ENCODE peak calls at places on chromosomes 6 and 20, in six cellular contexts. One of them, this sample, is unnamed. For H3K4me1, the result is how much of the 10 kb centered on the place peaks cover.

GRCh38 chr6:153031335-153031955 is 28.9 kb upstream of the MTRF1L start:
- DNase-seq in PC-9: no peak
- DNase-seq in GM12878: no peak
- DNase-seq in GM23338: no peak
- DNase-seq in IMR-90: peak
- DNase-seq in neuronal stem cell: no peak
- DNase-seq in this sample: no peak

GRCh38 chr6:107800564-107801164 is 23.4 kb downstream of the SCML4 start:
- DNase-seq in IMR-90: no peak
- DNase-seq in PC-9: no peak
- DNase-seq in neuronal stem cell: no peak
- DNase-seq in GM23338: peak
- DNase-seq in GM12878: no peak
- DNase-seq in this sample: no peak

GRCh38 chr6:164252952-164253351 is 838.4 kb downstream of the QKI start:
- DNase-seq in IMR-90: no peak
- DNase-seq in PC-9: no peak
- DNase-seq in GM12878: no peak
- DNase-seq in GM23338: peak
- DNase-seq in neuronal stem cell: peak
- DNase-seq in this sample: no peak

GRCh38 chr6:129590408-129591022 is 119.5 kb downstream of the ARHGAP18 start:
- DNase-seq in IMR-90: peak
- DNase-seq in GM12878: no peak
- DNase-seq in GM23338: no peak
- DNase-seq in PC-9: no peak
- DNase-seq in neuronal stem cell: no peak
- DNase-seq in this sample: no peak

GRCh38 chr6:80439721-80440488 is 333.4 kb downstream of the BCKDHB start:
- DNase-seq in IMR-90: no peak
- DNase-seq in GM23338: no peak
- DNase-seq in PC-9: no peak
- DNase-seq in GM12878: no peak
- DNase-seq in neuronal stem cell: no peak
- DNase-seq in this sample: no peak

GRCh38 chr20:10427060-10427692 is 6.8 kb downstream of the MKKS start:
- DNase-seq in GM12878: no peak
- DNase-seq in GM23338: peak
- DNase-seq in neuronal stem cell: peak
- DNase-seq in IMR-90: peak
- DNase-seq in PC-9: peak
- DNase-seq in this sample: peak

GRCh38 chr6:110357696-110358535 is at the start of gene METTL24:
- DNase-seq in GM12878: no peak
- DNase-seq in IMR-90: no peak
- DNase-seq in PC-9: no peak
- DNase-seq in neuronal stem cell: no peak
- DNase-seq in GM23338: peak
- DNase-seq in this sample: no peak

GRCh38 chr6:146905313-146905712 is 298.9 kb upstream of the STXBP5 start:
- DNase-seq in IMR-90: peak
- DNase-seq in GM12878: no peak
- DNase-seq in PC-9: peak
- DNase-seq in GM23338: no peak
- DNase-seq in neuronal stem cell: no peak
- DNase-seq in this sample: no peak

GRCh38 chr20:1388706-1389483 is 4.0 kb downstream of the FKBP1A start:
- DNase-seq in IMR-90: no peak
- DNase-seq in PC-9: no peak
- DNase-seq in GM12878: no peak
- DNase-seq in neuronal stem cell: no peak
- DNase-seq in GM23338: no peak
- DNase-seq in this sample: no peak

GRCh38 chr6:73695619-73696421 is at the start of gene CD109:
- DNase-seq in GM23338: peak
- DNase-seq in PC-9: peak
- DNase-seq in neuronal stem cell: peak
- DNase-seq in IMR-90: peak
- DNase-seq in GM12878: no peak
- DNase-seq in this sample: no peak

GRCh38 chr20:54255157-54255556 is 47.3 kb downstream of the PFDN4 start:
- DNase-seq in neuronal stem cell: no peak
- DNase-seq in PC-9: no peak
- DNase-seq in GM23338: no peak
- DNase-seq in IMR-90: peak
- DNase-seq in GM12878: no peak
- DNase-seq in this sample: no peak

GRCh38 chr6:146593978-146594377 is 4.8 kb upstream of the ADGB start:
- DNase-seq in GM23338: no peak
- DNase-seq in neuronal stem cell: no peak
- DNase-seq in PC-9: no peak
- DNase-seq in IMR-90: no peak
- DNase-seq in GM12878: no peak
- DNase-seq in this sample: no peak

GRCh38 chr6:43011207-43011606 is 2.5 kb downstream of the MEA1 start:
- DNase-seq in GM12878: no peak
- DNase-seq in neuronal stem cell: no peak
- DNase-seq in GM23338: peak
- DNase-seq in IMR-90: no peak
- DNase-seq in PC-9: no peak
- DNase-seq in this sample: no peak

GRCh38 chr6:43669922-43670622 is 17.5 kb downstream of the MRPS18A start:
- DNase-seq in GM12878: no peak
- DNase-seq in PC-9: peak
- DNase-seq in IMR-90: no peak
- DNase-seq in neuronal stem cell: peak
- DNase-seq in GM23338: peak
- DNase-seq in this sample: peak

GRCh38 chr6:68655028-68655427 is 19.9 kb downstream of the ADGRB3 start:
- DNase-seq in neuronal stem cell: no peak
- DNase-seq in GM23338: no peak
- DNase-seq in PC-9: no peak
- DNase-seq in IMR-90: no peak
- DNase-seq in GM12878: no peak
- DNase-seq in this sample: no peak

GRCh38 chr6:140485740-140486467 is 1111.5 kb upstream of the CITED2 start:
- DNase-seq in neuronal stem cell: no peak
- DNase-seq in PC-9: peak
- DNase-seq in IMR-90: peak
- DNase-seq in GM23338: no peak
- DNase-seq in GM12878: peak
- DNase-seq in this sample: no peak

GRCh38 chr6:111484655-111484974 is 1.6 kb upstream of the REV3L start:
- DNase-seq in IMR-90: peak
- DNase-seq in neuronal stem cell: no peak
- DNase-seq in PC-9: no peak
- DNase-seq in GM12878: no peak
- DNase-seq in GM23338: no peak
- DNase-seq in this sample: peak

GRCh38 chr6:111486475-111486874 is 3.5 kb upstream of the REV3L start:
- DNase-seq in GM23338: no peak
- DNase-seq in IMR-90: no peak
- DNase-seq in PC-9: no peak
- DNase-seq in GM12878: no peak
- DNase-seq in neuronal stem cell: no peak
- DNase-seq in this sample: no peak

GRCh38 chr6:111483736-111484654 is 977 bp upstream of the REV3L start:
- DNase-seq in PC-9: peak
- DNase-seq in IMR-90: peak
- DNase-seq in neuronal stem cell: peak
- DNase-seq in GM23338: peak
- DNase-seq in GM12878: peak
- DNase-seq in this sample: peak

GRCh38 chr6:111486921-111487320 is 3.9 kb upstream of the REV3L start:
- DNase-seq in neuronal stem cell: no peak
- DNase-seq in PC-9: no peak
- DNase-seq in GM23338: no peak
- DNase-seq in GM12878: no peak
- DNase-seq in IMR-90: no peak
- DNase-seq in this sample: no peak

DNA sequence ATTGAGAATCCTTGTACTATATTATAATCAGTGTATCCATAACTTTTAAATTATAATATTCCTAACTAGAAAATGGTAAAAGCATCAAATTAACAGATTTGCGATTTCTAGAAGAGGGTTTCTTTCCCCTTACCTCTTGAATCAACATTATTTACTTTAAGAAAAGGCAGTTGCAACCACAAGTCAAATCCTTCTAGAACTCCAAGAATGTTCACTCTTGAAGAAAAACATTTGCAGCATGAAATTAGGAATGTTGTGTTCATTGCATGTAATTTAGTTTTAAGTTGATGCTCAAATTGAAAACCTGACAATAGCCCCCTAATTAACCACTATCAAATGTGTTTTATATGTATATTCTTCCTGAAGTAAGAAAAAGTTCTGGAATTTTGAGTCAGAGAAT is 2.3 kb upstream of the REV3L start:
- DNase-seq in GM23338: no peak
- DNase-seq in IMR-90: peak
- DNase-seq in GM12878: no peak
- DNase-seq in neuronal stem cell: no peak
- DNase-seq in PC-9: no peak
- DNase-seq in this sample: no peak
- H3K4me1 ChIP-seq in GM23338: under half
- H3K4me1 ChIP-seq in IMR-90: under half
- H3K4me1 ChIP-seq in GM12878: under half
- H3K4me1 ChIP-seq in neuronal stem cell: under half
- H3K4me1 ChIP-seq in PC-9: under half
- H3K4me1 ChIP-seq in this sample: under half

GRCh38 chr6:96781557-96781956 is 55.7 kb downstream of the GPR63 start:
- DNase-seq in PC-9: no peak
- DNase-seq in GM12878: no peak
- DNase-seq in IMR-90: no peak
- DNase-seq in neuronal stem cell: no peak
- DNase-seq in GM23338: no peak
- DNase-seq in this sample: no peak

GRCh38 chr6:96784650-96785049 is 52.6 kb downstream of the GPR63 start:
- DNase-seq in GM12878: no peak
- DNase-seq in GM23338: no peak
- DNase-seq in neuronal stem cell: no peak
- DNase-seq in IMR-90: no peak
- DNase-seq in PC-9: no peak
- DNase-seq in this sample: no peak

GRCh38 chr6:96787846-96788580 is 49.3 kb downstream of the GPR63 start:
- DNase-seq in GM23338: peak
- DNase-seq in GM12878: no peak
- DNase-seq in neuronal stem cell: no peak
- DNase-seq in PC-9: no peak
- DNase-seq in IMR-90: no peak
- DNase-seq in this sample: peak

DNA sequence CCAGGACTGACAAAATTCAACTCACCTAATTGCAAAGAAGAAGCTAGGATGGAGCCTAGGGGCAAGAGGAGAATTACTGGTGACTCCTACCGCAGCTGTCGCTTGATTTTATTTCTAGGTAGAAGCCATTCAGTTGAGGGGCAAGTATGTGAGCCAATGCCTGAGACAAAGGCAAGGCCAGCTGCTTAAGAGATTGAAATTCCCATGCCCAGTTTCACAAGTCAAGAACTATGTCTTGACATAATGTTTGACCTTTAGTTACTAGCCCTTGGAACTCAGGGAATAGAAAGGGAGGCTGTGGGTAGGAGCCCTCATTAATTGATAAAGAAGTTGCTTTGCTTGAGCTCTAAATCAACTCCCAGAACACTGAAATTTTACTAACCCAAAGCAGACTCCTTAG is 54.0 kb downstream of the GPR63 start:
- DNase-seq in GM12878: no peak
- DNase-seq in PC-9: no peak
- DNase-seq in IMR-90: no peak
- DNase-seq in GM23338: no peak
- DNase-seq in neuronal stem cell: no peak
- DNase-seq in this sample: no peak
- H3K4me2 ChIP-seq in GM12878: no peak
- H3K4me2 ChIP-seq in PC-9: no peak
- H3K4me2 ChIP-seq in IMR-90: no peak
- H3K4me2 ChIP-seq in GM23338: no peak
- H3K4me2 ChIP-seq in neuronal stem cell: no peak
- H3K4me2 ChIP-seq in this sample: no peak

DNA sequence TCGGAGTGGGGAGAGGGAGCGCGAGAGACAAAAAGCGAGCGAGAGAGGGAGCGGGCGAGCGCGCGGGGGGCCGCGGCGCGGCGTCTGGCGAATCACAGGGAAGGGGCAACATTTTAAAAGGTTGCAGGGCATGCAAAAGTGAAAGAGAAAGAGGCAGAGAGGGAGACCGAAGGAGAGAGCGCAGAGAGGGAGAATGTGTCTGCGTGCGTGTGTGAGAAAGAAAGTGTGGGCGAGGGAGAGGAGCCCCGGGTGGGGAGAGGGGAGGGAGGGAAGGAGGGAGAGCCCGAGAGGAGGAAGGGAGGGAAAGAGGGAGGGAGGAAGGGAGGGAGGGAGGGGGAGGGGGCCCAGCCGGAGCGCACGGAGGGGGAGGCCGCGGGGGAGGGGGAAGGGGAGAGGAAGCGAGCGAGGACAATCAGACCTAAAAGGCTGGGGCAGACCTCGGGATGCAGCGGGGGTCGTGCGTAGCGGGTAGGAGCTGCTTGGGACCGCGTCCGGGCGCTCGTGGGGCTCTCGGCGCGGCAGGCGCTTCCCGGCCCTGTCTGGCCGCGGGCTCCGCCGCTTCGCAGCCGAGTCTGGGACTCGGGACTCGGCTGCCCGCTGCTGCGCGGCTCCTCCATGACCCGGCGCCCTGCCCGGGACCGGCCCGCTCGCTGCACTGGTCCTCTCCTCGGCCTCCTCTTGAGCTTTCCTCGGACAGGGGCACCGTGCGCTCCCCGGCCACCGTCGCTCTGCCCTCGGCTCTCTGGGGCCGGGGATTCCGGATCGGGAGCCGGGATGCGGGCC is 2.5 kb downstream of the TFAP2A start:
- DNase-seq in GM23338: peak
- DNase-seq in neuronal stem cell: no peak
- DNase-seq in IMR-90: peak
- DNase-seq in PC-9: peak
- DNase-seq in GM12878: no peak
- DNase-seq in this sample: peak
- H3K4me1 ChIP-seq in GM23338: half or more
- H3K4me1 ChIP-seq in neuronal stem cell: under half
- H3K4me1 ChIP-seq in IMR-90: under half
- H3K4me1 ChIP-seq in PC-9: under half
- H3K4me1 ChIP-seq in GM12878: under half
- H3K4me1 ChIP-seq in this sample: under half

DNA sequence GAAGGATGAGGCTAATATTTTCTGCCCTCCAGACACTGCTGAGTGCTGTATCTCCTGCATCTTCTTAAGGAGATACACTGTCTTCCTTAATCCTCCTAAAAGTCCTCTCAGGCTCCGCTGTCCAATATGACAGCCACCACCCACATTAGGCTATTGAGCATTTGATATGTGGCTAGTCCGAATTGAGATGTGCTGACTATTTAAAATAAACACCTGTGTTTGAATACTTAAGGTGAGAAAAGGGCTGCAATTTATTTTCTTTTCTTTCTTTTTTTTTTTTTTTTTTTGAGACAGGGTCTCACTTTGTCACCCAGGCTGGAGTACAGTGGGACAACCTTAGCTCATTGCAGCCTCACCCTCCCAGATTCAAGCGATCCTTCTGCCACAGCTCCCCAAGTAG is 3.1 kb upstream of the RGL2 start:
- DNase-seq in PC-9: no peak
- DNase-seq in GM12878: no peak
- DNase-seq in neuronal stem cell: no peak
- DNase-seq in IMR-90: no peak
- DNase-seq in GM23338: no peak
- DNase-seq in this sample: no peak
- H3K4me2 ChIP-seq in PC-9: peak
- H3K4me2 ChIP-seq in GM12878: no peak
- H3K4me2 ChIP-seq in neuronal stem cell: no peak
- H3K4me2 ChIP-seq in IMR-90: no peak
- H3K4me2 ChIP-seq in GM23338: no peak
- H3K4me2 ChIP-seq in this sample: no peak